ENCODE peak calls at places on chromosomes 6 and 20, in five cellular contexts. B is HTR-8/SVneo; N is GOT3; O is AG04450; V is stimulated activated CD4-positive, alpha-beta T cell treated with anti-CD3 and anti-CD28 coated beads, Interleukin-1b, Interleukin-23, amount 100 ng/mL, for 24 hours. W is an unnamed sample.

GRCh38 chr6:136866872-136867416 is 44.6 kb downstream of the PEX7 start:
- DNase-seq in B (no peak), N (no peak), O (no peak), V (no peak), W (no peak)

GRCh38 chr6:53898026-53898795 is 103.4 kb downstream of the LRRC1 start:
- DNase-seq in B (no peak), N (no peak), O (peak), V (no peak), W (no peak)

GRCh38 chr20:2237059-2237458 is 58.7 kb upstream of the TGM3 start:
- DNase-seq in B (peak), N (peak), O (peak), V (no peak), W (peak)

GRCh38 chr20:20205862-20206236 is 153.5 kb downstream of the CFAP61 start:
- DNase-seq in B (no peak), N (no peak), O (no peak), V (no peak), W (no peak)

GRCh38 chr20:41316009-41316408 is 1.5 kb downstream of the ZHX3 start:
- DNase-seq in B (no peak), N (no peak), O (no peak), V (no peak), W (no peak)

GRCh38 chr6:135922746-135923145 is 71.2 kb downstream of the PDE7B start:
- DNase-seq in B (no peak), N (no peak), O (no peak), V (no peak), W (peak)

GRCh38 chr6:42175860-42176259 is 2.7 kb downstream of the GUCA1A start:
- DNase-seq in B (no peak), N (no peak), O (no peak), V (no peak), W (no peak)

GRCh38 chr6:83193747-83194582 is 808 bp downstream of the RWDD2A start:
- DNase-seq in B (peak), N (no peak), O (no peak), V (peak), W (no peak)

GRCh38 chr20:23226612-23227265 is 123.9 kb upstream of the NXT1 start:
- DNase-seq in B (no peak), N (no peak), O (no peak), V (no peak), W (peak)

GRCh38 chr20:64229537-64230061 is 25.9 kb upstream of the PCMTD2 start:
- DNase-seq in B (no peak), N (no peak), O (no peak), V (no peak), W (no peak)

GRCh38 chr6:80543151-80543550 is 436.7 kb downstream of the BCKDHB start:
- DNase-seq in B (no peak), N (no peak), O (no peak), V (no peak), W (no peak)

GRCh38 chr6:82144852-82145332 is 102.7 kb downstream of the IBTK start:
- DNase-seq in B (peak), N (peak), O (peak), V (no peak), W (peak)

GRCh38 chr6:131923356-131923755 is 27.8 kb downstream of the CCN2 start:
- DNase-seq in B (no peak), N (no peak), O (no peak), V (no peak), W (peak)

GRCh38 chr6:17710331-17710730 is 3.6 kb upstream of the NUP153 start:
- DNase-seq in B (no peak), N (no peak), O (peak), V (no peak), W (no peak)

GRCh38 chr20:51004305-51004727 is 18.6 kb downstream of the KCNG1 start:
- DNase-seq in B (no peak), N (no peak), O (no peak), V (no peak), W (no peak)

GRCh38 chr6:124076336-124077048 is 272.8 kb downstream of the NKAIN2 start:
- DNase-seq in B (no peak), N (no peak), O (no peak), V (no peak), W (no peak)

GRCh38 chr6:41538556-41539182 is 7.5 kb upstream of the FOXP4 start:
- DNase-seq in B (no peak), N (no peak), O (no peak), V (no peak), W (no peak)

GRCh38 chr6:130843575-130844320 is 16.5 kb downstream of the SMLR1 start:
- DNase-seq in B (peak), N (no peak), O (no peak), V (no peak), W (peak)

GRCh38 chr6:1619666-1620503 is 10.2 kb downstream of the FOXC1 start:
- DNase-seq in B (no peak), N (no peak), O (no peak), V (no peak), W (no peak)

GRCh38 chr6:74073429-74073828 is 377.4 kb downstream of the CD109 start:
- DNase-seq in B (peak), N (no peak), O (no peak), V (no peak), W (no peak)

W was measured in SJSA1.